ENCODE peak calls at places on chromosomes 4 and X, in ten cellular contexts. T is GM03348; Y is iris pigment epithelial cell; Z is mesenteric fat pad; U is EL; E is A549; R is amygdala; Q is left cardiac atrium; X is left ventricle myocardium superior; A is stimulated activated CD4-positive, alpha-beta T cell treated with anti-CD3 and anti-CD28 coated beads, Interleukin-15, amount 100 ng/mL, for 1 hour. C is an unnamed sample.

GRCh38 chrX:81201692-81202412 is at the start of the genes HMGN5 and SH3BGRL:
- DNase-seq in A (peak), T (peak), E (peak), U (peak), X (peak), Z (peak), Y (peak), Q (peak), R (peak), C (peak)

GRCh38 chr4:762211-763190 is 56.9 kb downstream of the PCGF3 start:
- DNase-seq in E (peak), R (no peak), T (no peak), Z (no peak), A (no peak), Q (peak), U (peak), Y (no peak), X (peak), C (peak)

GRCh38 chrX:24014388-24015018 is 12.5 kb downstream of the KLHL15 start:
- DNase-seq in Z (no peak), U (no peak), Q (no peak), T (peak), X (no peak), Y (peak), E (no peak), R (no peak), A (peak), C (peak)

GRCh38 chrX:97931586-97931985 is 1047.9 kb downstream of the RPA4 start:
- DNase-seq in Y (no peak), E (no peak), A (no peak), R (no peak), T (no peak), X (no peak), Q (no peak), U (no peak), Z (no peak), C (no peak)

GRCh38 chrX:47619486-47620302 is at the start of gene SYN1:
- DNase-seq in T (peak), Y (peak), U (peak), A (peak), X (peak), Z (peak), E (peak), R (peak), Q (peak), C (peak)

GRCh38 chrX:13200398-13200797 is 119.5 kb downstream of the ATXN3L start:
- DNase-seq in A (no peak), R (no peak), Z (no peak), T (no peak), E (no peak), Y (no peak), U (no peak), X (no peak), Q (no peak), C (no peak)

GRCh38 chr4:165634766-165635165 is 238.3 kb upstream of the TLL1 start:
- DNase-seq in R (no peak), Y (no peak), E (no peak), A (no peak), U (no peak), T (no peak), Q (no peak), X (no peak), Z (no peak), C (no peak)

GRCh38 chr4:173517781-173518371 is 12.2 kb downstream of the HAND2 start:
- DNase-seq in U (no peak), E (no peak), X (peak), Z (no peak), Y (no peak), R (no peak), T (no peak), Q (peak), A (no peak), C (no peak)

GRCh38 chr4:101169044-101170014 is 178.0 kb downstream of the PPP3CA start:
- DNase-seq in U (peak), E (peak), Z (no peak), X (peak), T (peak), Q (peak), R (peak), Y (peak), A (no peak), C (peak)

GRCh38 chrX:38975368-38975767 is 174.1 kb downstream of the MID1IP1 start:
- DNase-seq in R (no peak), Q (no peak), A (no peak), U (no peak), E (no peak), Z (no peak), T (no peak), X (no peak), Y (no peak), C (no peak)

GRCh38 chrX:30822068-30822671 is 66.9 kb downstream of the TAB3 start:
- DNase-seq in U (peak), E (no peak), Y (no peak), Z (no peak), X (no peak), T (no peak), R (no peak), A (no peak), Q (no peak), C (peak)

GRCh38 chr4:73257995-73258667 is 467 bp downstream of the ANKRD17 start:
- DNase-seq in Y (peak), T (peak), X (peak), Q (peak), U (peak), R (no peak), A (no peak), E (peak), Z (peak), C (peak)